ENCODE peak calls at places on chromosomes 16 and 17, in five cellular contexts. F is colonic mucosa, T is lower leg skin, U is right atrium auricular region, A is NCI-H1092. L is an unnamed sample.

GRCh38 chr16:87847785-87848675 is 21.3 kb downstream of the SLC7A5 start:
- DNase-seq in F (no peak), U (no peak), T (no peak), A (no peak), L (no peak)

GRCh38 chr16:84907575-84907974 is 87.8 kb downstream of the CRISPLD2 start:
- DNase-seq in A (no peak), U (peak; percentile 84), F (no peak), T (peak; percentile 47), L (peak; percentile 73)

GRCh38 chr17:17942846-17943245 is 29.4 kb downstream of the TOM1L2 start:
- DNase-seq in T (no peak), F (no peak), A (no peak), U (no peak), L (peak; percentile 71)

GRCh38 chr17:32771396-32771795 is 105.5 kb downstream of the MYO1D start:
- DNase-seq in A (no peak), T (no peak), F (no peak), U (no peak), L (peak; percentile 8)

GRCh38 chr16:67181346-67181745 is 2.4 kb downstream of the MATCAP1 start:
- DNase-seq in F (no peak), A (no peak), U (no peak), T (no peak), L (peak; percentile 83)

GRCh38 chr16:67842509-67843342 is 606 bp downstream of the THAP11 start:
- DNase-seq in T (no peak), U (no peak), F (peak; percentile 59), A (peak; percentile 12), L (peak; percentile 38)

GRCh38 chr16:50812046-50812445 is 70.2 kb downstream of the CYLD start:
- DNase-seq in T (peak; percentile 3), F (no peak), A (no peak), U (no peak), L (no peak)

GRCh38 chr16:58158137-58158536 is 29.0 kb upstream of the CFAP20 start:
- DNase-seq in A (no peak), T (no peak), U (no peak), F (no peak), L (no peak)

GRCh38 chr16:79272141-79272577 is 328.4 kb downstream of the MAF start:
- DNase-seq in F (no peak), U (no peak), T (no peak), A (no peak), L (no peak)

L was measured in GM03348.